ENCODE peak calls at places on chromosomes 4 and X, in eight cellular contexts. H is H9, Q is HFF-Myc, A is T-helper 2 cell, I is RCC 7860, D is NCI-H748 treated with DMSO at 0.1 percent for 48 hours, J is OCI-LY7, M is A549. U is an unnamed sample.

GRCh38 chrX:31508338-31508737 is 436.5 kb upstream of the FTHL17 start:
- DNase-seq in H (no peak), Q (no peak), A (no peak), I (no peak), D (no peak), J (no peak), M (no peak), U (no peak)

GRCh38 chr4:141127884-141128283 is 5.4 kb downstream of the RNF150 start:
- DNase-seq in H (no peak), Q (no peak), A (no peak), I (no peak), D (no peak), J (no peak), M (no peak), U (no peak)

GRCh38 chr4:6092971-6093370 is 74.7 kb upstream of the C4orf50 start:
- DNase-seq in H (no peak), Q (no peak), A (peak), I (no peak), D (no peak), J (no peak), M (no peak), U (no peak)

GRCh38 chrX:89021964-89022363 is 274.9 kb downstream of the CPXCR1 start:
- DNase-seq in H (no peak), Q (no peak), A (no peak), I (no peak), D (no peak), J (no peak), M (no peak), U (no peak)

GRCh38 chr4:14984452-14984851 is 17.8 kb upstream of the CPEB2 start:
- DNase-seq in H (no peak), Q (no peak), A (no peak), I (no peak), D (no peak), J (no peak), M (no peak), U (no peak)

GRCh38 chrX:124086411-124086810 is 124.9 kb downstream of the STAG2 start:
- DNase-seq in H (no peak), Q (no peak), A (peak), I (no peak), D (no peak), J (no peak), M (no peak), U (peak)

GRCh38 chr4:2591189-2591588 is 54.7 kb downstream of the FAM193A start:
- DNase-seq in H (peak), Q (no peak), A (no peak), I (no peak), D (no peak), J (no peak), M (no peak), U (no peak)

GRCh38 chrX:72495041-72495440 is 77.6 kb downstream of the HDAC8 start:
- DNase-seq in H (no peak), Q (no peak), A (no peak), I (no peak), D (no peak), J (no peak), M (no peak), U (no peak)

GRCh38 chr4:183164963-183165362 is 65.9 kb downstream of the WWC2 start:
- DNase-seq in H (no peak), Q (no peak), A (no peak), I (no peak), D (no peak), J (no peak), M (no peak), U (no peak)

GRCh38 chr4:68963389-68963788 is 11.8 kb upstream of the UGT2A3 start:
- DNase-seq in H (no peak), Q (no peak), A (no peak), I (peak), D (no peak), J (no peak), M (no peak), U (no peak)

GRCh38 chr4:17781072-17781830 is at the start of gene FAM184B:
- DNase-seq in H (peak), Q (no peak), A (peak), I (no peak), D (peak), J (no peak), M (no peak), U (no peak)

GRCh38 chrX:30278365-30278764 is 30.8 kb downstream of the NR0B1 start:
- DNase-seq in H (no peak), Q (no peak), A (no peak), I (peak), D (no peak), J (no peak), M (no peak), U (no peak)

GRCh38 chr4:127604949-127605709 is 27.6 kb upstream of the INTU start:
- DNase-seq in H (peak), Q (no peak), A (no peak), I (no peak), D (peak), J (peak), M (no peak), U (peak)

GRCh38 chrX:155071694-155072215 is 447 bp downstream of the BRCC3 start:
- DNase-seq in H (no peak), Q (no peak), A (peak), I (no peak), D (no peak), J (peak), M (no peak), U (peak)

GRCh38 chr4:144355809-144356757 is 215.6 kb upstream of the GYPA start:
- DNase-seq in H (peak), Q (peak), A (peak), I (peak), D (no peak), J (peak), M (peak), U (peak)

GRCh38 chr4:40840255-40840984 is 90.7 kb downstream of the NSUN7 start:
- DNase-seq in H (no peak), Q (no peak), A (no peak), I (no peak), D (no peak), J (no peak), M (no peak), U (no peak)

GRCh38 chr4:99679204-99679603 is 21.6 kb upstream of the C4orf54 start:
- DNase-seq in H (no peak), Q (no peak), A (no peak), I (no peak), D (no peak), J (no peak), M (no peak), U (no peak)

GRCh38 chr4:77031544-77031943 is 44.2 kb downstream of the CCNI start:
- DNase-seq in H (no peak), Q (no peak), A (peak), I (no peak), D (no peak), J (no peak), M (no peak), U (no peak)

GRCh38 chrX:133922390-133922772 is 63.0 kb downstream of the GPC3 start:
- DNase-seq in H (no peak), Q (no peak), A (peak), I (no peak), D (no peak), J (no peak), M (no peak), U (no peak)

GRCh38 chr4:182074842-182075241 is 168.4 kb upstream of the TENM3 start:
- DNase-seq in H (no peak), Q (no peak), A (no peak), I (no peak), D (no peak), J (no peak), M (no peak), U (no peak)

GRCh38 chrX:53257670-53258423 is 23.5 kb downstream of the IQSEC2 start:
- DNase-seq in H (no peak), Q (no peak), A (no peak), I (no peak), D (no peak), J (no peak), M (no peak), U (no peak)

GRCh38 chrX:53318766-53319353 is 37.5 kb upstream of the IQSEC2 start:
- DNase-seq in H (no peak), Q (no peak), A (no peak), I (no peak), D (no peak), J (no peak), M (no peak), U (no peak)

GRCh38 chrX:31012509-31013025 is 59.3 kb downstream of the FTHL17 start:
- DNase-seq in H (no peak), Q (no peak), A (no peak), I (no peak), D (no peak), J (no peak), M (no peak), U (no peak)

GRCh38 chr4:70842761-70843435 is 3.2 kb upstream of the GRSF1 start:
- DNase-seq in H (no peak), Q (no peak), A (no peak), I (no peak), D (peak), J (peak), M (no peak), U (no peak)

GRCh38 chrX:72029473-72030411 is 102.0 kb downstream of the RTL5 start:
- DNase-seq in H (peak), Q (peak), A (no peak), I (peak), D (no peak), J (no peak), M (peak), U (no peak)

GRCh38 chr4:119300072-119300387 is 21.9 kb downstream of the FABP2 start:
- DNase-seq in H (no peak), Q (no peak), A (no peak), I (peak), D (no peak), J (no peak), M (peak), U (no peak)

GRCh38 chr4:52200339-52200725 is 149.2 kb downstream of the SPATA18 start:
- DNase-seq in H (no peak), Q (no peak), A (no peak), I (no peak), D (no peak), J (no peak), M (no peak), U (no peak)

GRCh38 chr4:87853108-87853507 is 20.3 kb downstream of the MEPE start:
- DNase-seq in H (no peak), Q (no peak), A (peak), I (peak), D (peak), J (peak), M (peak), U (peak)

GRCh38 chrX:143683486-143683885 is 37.1 kb downstream of the SPANXN2 start:
- DNase-seq in H (no peak), Q (no peak), A (no peak), I (no peak), D (no peak), J (no peak), M (no peak), U (no peak)

GRCh38 chr4:13218316-13218958 is 265.7 kb downstream of the RAB28 start:
- DNase-seq in H (no peak), Q (no peak), A (no peak), I (no peak), D (no peak), J (no peak), M (no peak), U (no peak)

GRCh38 chr4:143381171-143382118 is 44.8 kb downstream of the GAB1 start:
- DNase-seq in H (no peak), Q (peak), A (no peak), I (peak), D (no peak), J (peak), M (no peak), U (no peak)

GRCh38 chrX:22093550-22093949 is 61.4 kb downstream of the PHEX start:
- DNase-seq in H (no peak), Q (no peak), A (no peak), I (no peak), D (no peak), J (no peak), M (no peak), U (no peak)

GRCh38 chrX:20620301-20620700 is 353.6 kb upstream of the RPS6KA3 start:
- DNase-seq in H (no peak), Q (no peak), A (no peak), I (peak), D (no peak), J (no peak), M (peak), U (no peak)

GRCh38 chrX:72409993-72410392 is 104.3 kb upstream of the CITED1 start:
- DNase-seq in H (no peak), Q (no peak), A (no peak), I (no peak), D (no peak), J (no peak), M (no peak), U (no peak)

U was measured in RPMI8226.